ENCODE peak calls at places on chromosome 4, in six cellular contexts. G is pancreas; Y is activated CD8-positive, alpha-beta T cell treated with anti-CD3 and anti-CD28 coated beads, Interleukin-2, amount 10 ng/mL, durations not matched to agents 7 days and 5 days; S is fibroblast of pulmonary artery; F is AG10803; N is SK-N-SH. W is an unnamed sample.

GRCh38 chr4:75432683-75433082 is 81.5 kb downstream of the RCHY1 start:
- DNase-seq in G (no peak), Y (no peak), S (peak; percentile 12), F (peak; percentile 18), N (peak; percentile 38), W (no peak)

GRCh38 chr4:121307441-121308327 is 73.1 kb downstream of the QRFPR start:
- DNase-seq in G (no peak), Y (peak; percentile 66), S (peak; percentile 75), F (peak; percentile 50), N (no peak), W (no peak)

GRCh38 chr4:22733816-22734215 is 41.1 kb downstream of the GBA3 start:
- DNase-seq in G (no peak), Y (no peak), S (no peak), F (no peak), N (no peak), W (no peak)

GRCh38 chr4:5045099-5045498 is 6.2 kb upstream of the STK32B start:
- DNase-seq in G (peak; percentile 32), Y (no peak), S (no peak), F (peak; percentile 58), N (no peak), W (no peak)

GRCh38 chr4:99404595-99405287 is 30.4 kb downstream of the ADH7 start:
- DNase-seq in G (no peak), Y (peak; percentile 23), S (peak; percentile 87), F (peak; percentile 97), N (no peak), W (no peak)

GRCh38 chr4:158172558-158173258 is at the start of gene GASK1B:
- DNase-seq in G (peak; percentile 73), Y (peak; percentile 22), S (peak; percentile 83), F (peak; percentile 65), N (peak; percentile 47), W (no peak)

GRCh38 chr4:48778431-48779094 is 1.5 kb downstream of the FRYL start:
- DNase-seq in G (no peak), Y (no peak), S (peak; percentile 63), F (peak; percentile 61), N (peak; percentile 6), W (no peak)

GRCh38 chr4:111869339-111869738 is 275.9 kb upstream of the FAM241A start:
- DNase-seq in G (no peak), Y (no peak), S (no peak), F (no peak), N (no peak), W (no peak)

GRCh38 chr4:139581096-139581495 is 25.1 kb upstream of the SETD7 start:
- DNase-seq in G (no peak), Y (no peak), S (no peak), F (no peak), N (no peak), W (no peak)

GRCh38 chr4:177853198-177853597 is 411.0 kb upstream of the AGA start:
- DNase-seq in G (no peak), Y (no peak), S (no peak), F (no peak), N (no peak), W (no peak)

GRCh38 chr4:73068496-73069337 is 799 bp downstream of the COX18 start:
- DNase-seq in G (peak; percentile 23), Y (peak; percentile 31), S (peak; percentile 45), F (peak; percentile 17), N (peak; percentile 16), W (no peak)

GRCh38 chr4:153931804-153932203 is 142.9 kb upstream of the SFRP2 start:
- DNase-seq in G (no peak), Y (no peak), S (peak; percentile 27), F (peak; percentile 84), N (no peak), W (no peak)

GRCh38 chr4:173834151-173834550 is 304.1 kb upstream of the HAND2 start:
- DNase-seq in G (no peak), Y (no peak), S (peak; percentile 52), F (no peak), N (no peak), W (no peak)

GRCh38 chr4:122873752-122874151 is 47.1 kb downstream of the FGF2 start:
- DNase-seq in G (no peak), Y (no peak), S (no peak), F (peak; percentile 66), N (no peak), W (no peak)

GRCh38 chr4:184345573-184345922 is 127.9 kb upstream of the ENPP6 start:
- DNase-seq in G (no peak), Y (no peak), S (no peak), F (no peak), N (no peak), W (no peak)

GRCh38 chr4:140645614-140646412 is 77.1 kb upstream of the UCP1 start:
- DNase-seq in G (no peak), Y (no peak), S (no peak), F (peak; percentile 9), N (no peak), W (no peak)

GRCh38 chr4:36244257-36245084 is at the start of gene ARAP2:
- DNase-seq in G (peak; percentile 73), Y (peak; percentile 74), S (peak; percentile 14), F (no peak), N (peak; percentile 19), W (peak; percentile 73)

GRCh38 chr4:89306486-89307184 is 965 bp downstream of the GPRIN3 start:
- DNase-seq in G (no peak), Y (peak; percentile 52), S (no peak), F (no peak), N (no peak), W (no peak)

GRCh38 chr4:40595981-40596380 is 33.7 kb downstream of the RBM47 start:
- DNase-seq in G (no peak), Y (no peak), S (no peak), F (no peak), N (no peak), W (no peak)

GRCh38 chr4:165297626-165298025 is 29.8 kb upstream of the MSMO1 start:
- DNase-seq in G (no peak), Y (no peak), S (no peak), F (no peak), N (no peak), W (no peak)

GRCh38 chr4:185304944-185305690 is 90.6 kb downstream of the LRP2BP start:
- DNase-seq in G (no peak), Y (peak; percentile 43), S (peak; percentile 26), F (no peak), N (peak; percentile 28), W (no peak)

GRCh38 chr4:32986236-32986635 is 2266.1 kb downstream of the PCDH7 start:
- DNase-seq in G (no peak), Y (no peak), S (no peak), F (no peak), N (no peak), W (no peak)

GRCh38 chr4:99389606-99390005 is 37.1 kb upstream of the ADH1C start:
- DNase-seq in G (no peak), Y (no peak), S (no peak), F (peak; percentile 89), N (no peak), W (no peak)

GRCh38 chr4:122458625-122459024 is 2.1 kb upstream of the IL2 start:
- DNase-seq in G (no peak), Y (peak; percentile 61), S (no peak), F (peak; percentile 21), N (no peak), W (no peak)

GRCh38 chr4:71860643-71861042 is 76.8 kb upstream of the GC start:
- DNase-seq in G (no peak), Y (no peak), S (no peak), F (no peak), N (no peak), W (no peak)

W was measured in anterior cingulate cortex.